ENCODE peak calls at places on chromosomes 16 and 17, in four cellular contexts. D is K562, H is IMR-90, F is breast epithelium. E is an unnamed sample.

GRCh38 chr17:52789829-52790228 is 631.3 kb upstream of the CA10 start:
- DNase-seq in D (no peak), F (no peak), H (no peak), E (no peak)

GRCh38 chr17:81898029-81898866 is 3.8 kb upstream of the NPB start:
- DNase-seq in D (no peak), H (peak), F (no peak), E (no peak)

GRCh38 chr16:80717611-80718010 is 86.8 kb downstream of the CDYL2 start:
- DNase-seq in D (no peak), F (no peak), H (no peak), E (no peak)

GRCh38 chr17:60134396-60135159 is 15.2 kb upstream of the CA4 start:
- DNase-seq in H (peak), F (peak), D (peak), E (no peak)

GRCh38 chr17:46978489-46979022 is 497 bp downstream of the RPRML start:
- DNase-seq in D (no peak), H (no peak), F (no peak), E (no peak)

GRCh38 chr17:43438626-43439529 is 40.1 kb downstream of the ARL4D start:
- DNase-seq in F (no peak), H (peak), D (no peak), E (no peak)

GRCh38 chr16:25093208-25094061 is 18.1 kb upstream of the LCMT1 start:
- DNase-seq in F (no peak), D (no peak), H (no peak), E (no peak)

GRCh38 chr16:49850558-49851467 is 5.1 kb downstream of the ZNF423 start:
- DNase-seq in D (no peak), F (no peak), H (no peak), E (no peak)

GRCh38 chr16:66601471-66601870 is 3.0 kb upstream of the CMTM3 start:
- DNase-seq in F (no peak), H (no peak), D (no peak), E (no peak)

GRCh38 chr17:27572665-27573064 is 58.3 kb upstream of the LGALS9 start:
- DNase-seq in H (peak), D (peak), F (no peak), E (no peak)

GRCh38 chr17:76075364-76076099 is 951 bp downstream of the GALR2 start:
- DNase-seq in H (no peak), F (no peak), D (no peak), E (peak)

GRCh38 chr17:75876938-75877751 is 1.2 kb downstream of the TRIM47 start:
- DNase-seq in H (peak), D (no peak), F (peak), E (no peak)

GRCh38 chr16:3305109-3306068 is at the start of the genes TIGD7 and ZNF75A:
- DNase-seq in F (peak), H (peak), D (peak), E (peak)
- TF ChIP-seq POLR2A in F (peak), H (peak), D (peak), E (peak)

GRCh38 chr16:14491831-14492529 is 138.1 kb downstream of the PARN start:
- DNase-seq in D (no peak), F (no peak), H (no peak), E (no peak)
- TF ChIP-seq POLR2A in D (no peak), F (no peak), H (no peak), E (no peak)

GRCh38 chr17:1495265-1495664 is 2.8 kb upstream of the MYO1C start:
- DNase-seq in F (peak), H (no peak), D (no peak), E (no peak)
- TF ChIP-seq POLR2A in F (no peak), H (no peak), D (no peak), E (no peak)

DNA sequence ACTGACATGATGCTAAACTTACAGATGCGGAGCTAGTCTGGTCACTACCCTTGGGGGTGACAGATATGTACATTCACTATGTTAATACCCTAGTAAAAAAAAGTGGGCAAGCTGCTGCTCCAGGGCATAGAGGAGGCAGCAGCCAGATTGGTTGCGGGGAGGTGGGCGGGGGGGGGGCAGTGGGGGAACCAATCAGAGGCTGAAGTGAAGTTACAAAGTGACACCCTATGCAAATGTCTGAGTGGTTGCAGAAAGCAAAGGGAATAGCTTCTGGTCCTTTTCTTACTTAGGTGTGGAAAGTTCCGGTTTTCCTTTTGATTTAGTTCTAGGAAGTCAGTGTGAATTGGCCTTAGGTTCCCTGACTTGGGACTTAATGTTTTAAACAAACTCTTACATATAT is 12.1 kb downstream of the NDEL1 start:
- DNase-seq in F (no peak), D (no peak), H (no peak), E (no peak)
- TF ChIP-seq POLR2A in F (no peak), D (no peak), H (no peak), E (no peak)

GRCh38 chr17:48751172-48751571 is 22.6 kb upstream of the HOXB13 start:
- DNase-seq in F (no peak), H (no peak), D (no peak), E (no peak)
- TF ChIP-seq POLR2A in F (no peak), H (no peak), D (no peak), E (no peak)

GRCh38 chr17:35577826-35578194 is 561 bp downstream of the PEX12 start:
- DNase-seq in D (peak), F (no peak), H (peak), E (no peak)
- TF ChIP-seq POLR2A in D (no peak), F (no peak), H (no peak), E (no peak)

DNA sequence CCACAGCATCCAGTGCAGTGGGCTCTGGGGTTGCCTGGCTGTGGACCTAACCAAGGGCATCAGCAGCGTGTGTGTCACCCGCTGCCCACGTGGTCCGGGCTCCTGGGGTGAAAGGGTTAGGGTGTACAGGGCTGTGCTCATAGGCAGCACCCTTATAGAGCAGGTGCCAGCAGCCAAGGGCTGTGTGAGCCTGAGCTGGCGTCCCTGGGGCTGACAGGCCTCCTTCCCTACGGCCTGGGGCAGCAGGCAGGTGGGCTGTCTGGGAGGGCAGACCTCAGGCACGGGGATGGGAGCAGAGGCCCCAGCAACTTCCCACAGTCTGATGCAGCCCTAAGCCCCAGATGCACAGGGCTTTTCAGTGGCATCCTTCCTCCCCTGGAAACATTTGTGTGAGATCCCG is 13.9 kb downstream of the CD300A start:
- DNase-seq in H (no peak), F (no peak), D (no peak), E (no peak)
- TF ChIP-seq POLR2A in H (no peak), F (no peak), D (no peak), E (no peak)